ENCODE peak calls at places on chromosomes 12 and 14, in four cellular contexts. One of them, this sample, is unnamed.

GRCh38 chr14:93316716-93317115 is 16.1 kb downstream of the BTBD7 start:
- DNase-seq in effector memory CD4-positive, alpha-beta T cell: no peak
- DNase-seq in Peyer's patch: no peak
- DNase-seq in K562: no peak
- DNase-seq in this sample: no peak

GRCh38 chr14:43706901-43707300 is 800.2 kb downstream of the FSCB start:
- DNase-seq in effector memory CD4-positive, alpha-beta T cell: no peak
- DNase-seq in Peyer's patch: no peak
- DNase-seq in K562: no peak
- DNase-seq in this sample: no peak

GRCh38 chr12:131726-132465 is 65.3 kb downstream of the IQSEC3 start:
- DNase-seq in effector memory CD4-positive, alpha-beta T cell: no peak
- DNase-seq in Peyer's patch: no peak
- DNase-seq in K562: no peak
- DNase-seq in this sample: no peak

GRCh38 chr14:52299692-52300278 is 14.3 kb upstream of the PTGER2 start:
- DNase-seq in effector memory CD4-positive, alpha-beta T cell: no peak
- DNase-seq in Peyer's patch: no peak
- DNase-seq in K562: peak; percentile 12
- DNase-seq in this sample: no peak

GRCh38 chr12:7142057-7142644 is 12.0 kb downstream of the CLSTN3 start:
- DNase-seq in effector memory CD4-positive, alpha-beta T cell: no peak
- DNase-seq in Peyer's patch: peak; percentile 41
- DNase-seq in K562: peak; percentile 59
- DNase-seq in this sample: peak; percentile 56

GRCh38 chr14:29528889-29529288 is 398.8 kb downstream of the PRKD1 start:
- DNase-seq in effector memory CD4-positive, alpha-beta T cell: no peak
- DNase-seq in Peyer's patch: no peak
- DNase-seq in K562: no peak
- DNase-seq in this sample: no peak

GRCh38 chr12:124758266-124759200 is 105.1 kb downstream of the SCARB1 start:
- DNase-seq in effector memory CD4-positive, alpha-beta T cell: no peak
- DNase-seq in Peyer's patch: no peak
- DNase-seq in K562: no peak
- DNase-seq in this sample: no peak

GRCh38 chr14:86777950-86778602 is 1214.9 kb downstream of the GALC start:
- DNase-seq in effector memory CD4-positive, alpha-beta T cell: no peak
- DNase-seq in Peyer's patch: no peak
- DNase-seq in K562: no peak
- DNase-seq in this sample: no peak

GRCh38 chr12:91074068-91074819 is 16.4 kb upstream of the KERA start:
- DNase-seq in effector memory CD4-positive, alpha-beta T cell: no peak
- DNase-seq in Peyer's patch: no peak
- DNase-seq in K562: no peak
- DNase-seq in this sample: no peak

GRCh38 chr12:69254046-69254445 is 14.7 kb downstream of the CPSF6 start:
- DNase-seq in effector memory CD4-positive, alpha-beta T cell: no peak
- DNase-seq in Peyer's patch: no peak
- DNase-seq in K562: peak; percentile 27
- DNase-seq in this sample: peak; percentile 56

GRCh38 chr12:64053117-64053516 is 169.0 kb downstream of the KICS2 start:
- DNase-seq in effector memory CD4-positive, alpha-beta T cell: no peak
- DNase-seq in Peyer's patch: no peak
- DNase-seq in K562: no peak
- DNase-seq in this sample: no peak

GRCh38 chr14:71361335-71361734 is 454.1 kb downstream of the PCNX1 start:
- DNase-seq in effector memory CD4-positive, alpha-beta T cell: no peak
- DNase-seq in Peyer's patch: no peak
- DNase-seq in K562: peak; percentile 31
- DNase-seq in this sample: no peak

GRCh38 chr14:21723431-21724045 is 49.9 kb upstream of the OR4E1 start:
- DNase-seq in effector memory CD4-positive, alpha-beta T cell: peak; percentile 23
- DNase-seq in Peyer's patch: no peak
- DNase-seq in K562: peak; percentile 10
- DNase-seq in this sample: no peak

GRCh38 chr12:44618960-44619359 is 257.2 kb downstream of the NELL2 start:
- DNase-seq in effector memory CD4-positive, alpha-beta T cell: no peak
- DNase-seq in Peyer's patch: no peak
- DNase-seq in K562: no peak
- DNase-seq in this sample: no peak

GRCh38 chr12:59077153-59077930 is 157.0 kb upstream of the LRIG3 start:
- DNase-seq in effector memory CD4-positive, alpha-beta T cell: no peak
- DNase-seq in Peyer's patch: no peak
- DNase-seq in K562: no peak
- DNase-seq in this sample: no peak

GRCh38 chr12:70052931-70053497 is 190.2 kb upstream of the CNOT2 start:
- DNase-seq in effector memory CD4-positive, alpha-beta T cell: no peak
- DNase-seq in Peyer's patch: no peak
- DNase-seq in K562: peak; percentile 37
- DNase-seq in this sample: no peak

GRCh38 chr12:26878661-26879119 is 45.7 kb upstream of the ITPR2 start:
- DNase-seq in effector memory CD4-positive, alpha-beta T cell: no peak
- DNase-seq in Peyer's patch: peak; percentile 35
- DNase-seq in K562: no peak
- DNase-seq in this sample: no peak

GRCh38 chr12:87160848-87161601 is 868.2 kb downstream of the C12orf50 start:
- DNase-seq in effector memory CD4-positive, alpha-beta T cell: no peak
- DNase-seq in Peyer's patch: no peak
- DNase-seq in K562: no peak
- DNase-seq in this sample: no peak

GRCh38 chr12:131089526-131090253 is 136.0 kb downstream of the ADGRD1 start:
- DNase-seq in effector memory CD4-positive, alpha-beta T cell: no peak
- DNase-seq in Peyer's patch: no peak
- DNase-seq in K562: no peak
- DNase-seq in this sample: no peak

GRCh38 chr12:101044512-101045074 is 165.4 kb downstream of the SLC5A8 start:
- DNase-seq in effector memory CD4-positive, alpha-beta T cell: no peak
- DNase-seq in Peyer's patch: no peak
- DNase-seq in K562: no peak
- DNase-seq in this sample: no peak

GRCh38 chr12:49661191-49661590 is 37.8 kb downstream of the PRPF40B start:
- DNase-seq in effector memory CD4-positive, alpha-beta T cell: no peak
- DNase-seq in Peyer's patch: peak; percentile 29
- DNase-seq in K562: no peak
- DNase-seq in this sample: no peak

GRCh38 chr14:20093442-20093841 is 17.1 kb upstream of the OR4K17 start:
- DNase-seq in effector memory CD4-positive, alpha-beta T cell: no peak
- DNase-seq in Peyer's patch: no peak
- DNase-seq in K562: no peak
- DNase-seq in this sample: no peak

GRCh38 chr12:1842905-1843640 is 22.7 kb downstream of the LRTM2 start:
- DNase-seq in effector memory CD4-positive, alpha-beta T cell: no peak
- DNase-seq in Peyer's patch: no peak
- DNase-seq in K562: no peak
- DNase-seq in this sample: no peak

GRCh38 chr12:17035372-17035771 is 429.4 kb upstream of the LMO3 start:
- DNase-seq in effector memory CD4-positive, alpha-beta T cell: no peak
- DNase-seq in Peyer's patch: no peak
- DNase-seq in K562: no peak
- DNase-seq in this sample: no peak

GRCh38 chr12:530871-531270 is 71.1 kb downstream of the B4GALNT3 start:
- DNase-seq in effector memory CD4-positive, alpha-beta T cell: no peak
- DNase-seq in Peyer's patch: no peak
- DNase-seq in K562: no peak
- DNase-seq in this sample: no peak

GRCh38 chr12:74801625-74802024 is 264.0 kb downstream of the ATXN7L3B start:
- DNase-seq in effector memory CD4-positive, alpha-beta T cell: no peak
- DNase-seq in Peyer's patch: no peak
- DNase-seq in K562: no peak
- DNase-seq in this sample: no peak

GRCh38 chr12:57347284-57347683 is 83.6 kb downstream of the R3HDM2 start:
- DNase-seq in effector memory CD4-positive, alpha-beta T cell: no peak
- DNase-seq in Peyer's patch: no peak
- DNase-seq in K562: no peak
- DNase-seq in this sample: no peak

GRCh38 chr12:111558107-111558376 is 41.1 kb downstream of the ATXN2 start:
- DNase-seq in effector memory CD4-positive, alpha-beta T cell: no peak
- DNase-seq in Peyer's patch: no peak
- DNase-seq in K562: no peak
- DNase-seq in this sample: no peak

GRCh38 chr12:13004368-13004767 is 4.3 kb upstream of the HEBP1 start:
- DNase-seq in effector memory CD4-positive, alpha-beta T cell: no peak
- DNase-seq in Peyer's patch: no peak
- DNase-seq in K562: no peak
- DNase-seq in this sample: no peak

GRCh38 chr14:56147980-56148901 is 30.0 kb downstream of the PELI2 start:
- DNase-seq in effector memory CD4-positive, alpha-beta T cell: no peak
- DNase-seq in Peyer's patch: no peak
- DNase-seq in K562: no peak
- DNase-seq in this sample: no peak

DNA sequence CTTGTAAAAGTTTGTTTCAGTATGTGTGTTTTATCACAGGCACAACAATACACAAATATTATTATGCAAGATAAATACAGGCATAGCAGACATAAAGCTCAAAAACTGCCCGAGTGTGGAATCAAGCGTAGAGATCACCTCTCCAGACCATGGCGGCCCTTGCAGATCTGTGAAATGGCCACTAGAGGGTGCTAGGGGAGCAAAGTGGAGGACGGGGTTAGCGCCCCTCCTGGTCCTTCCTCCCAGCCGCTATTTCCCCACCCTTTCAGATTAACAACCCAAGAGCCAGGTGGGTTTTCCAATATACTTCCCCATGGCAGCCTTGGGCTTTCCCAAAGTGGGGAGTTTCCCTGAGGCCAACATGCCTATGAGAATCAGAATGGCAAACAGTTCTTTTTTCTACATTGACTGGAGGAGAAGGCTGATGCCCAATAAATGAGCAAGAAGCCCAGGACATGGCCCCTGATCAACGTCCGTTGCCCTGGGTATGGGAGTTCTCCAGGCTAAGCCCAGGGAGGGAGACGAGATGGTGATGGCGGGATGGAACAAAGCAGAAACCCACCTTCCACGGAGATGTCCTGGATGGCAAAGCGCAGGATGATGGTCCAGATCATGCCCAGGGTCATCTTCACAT is 67.4 kb downstream of the ACTN1 start:
- DNase-seq in effector memory CD4-positive, alpha-beta T cell: peak; percentile 58
- DNase-seq in Peyer's patch: peak; percentile 50
- DNase-seq in K562: peak; percentile 88
- DNase-seq in this sample: peak; percentile 81
- H3K4me1 ChIP-seq in effector memory CD4-positive, alpha-beta T cell: no peaks in the 10 kb centered on the region
- H3K4me1 ChIP-seq in Peyer's patch: peaks cover 5% of the 10 kb centered on the region
- H3K4me1 ChIP-seq in K562: no peaks in the 10 kb centered on the region
- H3K4me1 ChIP-seq in this sample: no peaks in the 10 kb centered on the region

DNA sequence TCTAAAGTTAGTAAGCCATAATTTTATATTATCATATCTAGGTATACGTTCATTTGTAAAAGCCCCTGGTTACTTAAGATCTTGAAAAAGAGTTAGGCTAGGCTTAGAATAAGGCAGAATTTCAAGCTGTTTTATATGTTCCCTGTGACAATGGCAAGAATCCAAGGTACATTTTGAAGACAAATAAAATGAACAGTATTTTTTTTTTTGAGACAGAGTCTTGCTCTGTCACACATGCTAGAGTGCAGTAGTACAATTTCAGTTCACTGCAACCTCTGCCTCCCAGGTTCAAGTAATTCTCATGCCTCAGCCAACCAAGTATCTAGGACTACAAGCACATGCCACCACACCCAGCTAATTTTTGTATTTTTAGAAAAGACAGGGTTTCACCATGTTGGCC is 139.2 kb downstream of the DUSP6 start:
- DNase-seq in effector memory CD4-positive, alpha-beta T cell: no peak
- DNase-seq in Peyer's patch: no peak
- DNase-seq in K562: no peak
- DNase-seq in this sample: no peak
- H3K27ac ChIP-seq in effector memory CD4-positive, alpha-beta T cell: no peak overlapping the region
- H3K27ac ChIP-seq in Peyer's patch: no peak overlapping the region
- H3K27ac ChIP-seq in K562: no peak overlapping the region
- H3K27ac ChIP-seq in this sample: no peak overlapping the region

GRCh38 chr14:67579040-67579439 is 21.0 kb downstream of the PIGH start:
- DNase-seq in effector memory CD4-positive, alpha-beta T cell: no peak
- DNase-seq in Peyer's patch: no peak
- DNase-seq in K562: no peak
- DNase-seq in this sample: no peak
- H3K36me3 ChIP-seq in effector memory CD4-positive, alpha-beta T cell: no peaks in the 10 kb centered on the region
- H3K36me3 ChIP-seq in Peyer's patch: no peaks in the 10 kb centered on the region
- H3K36me3 ChIP-seq in K562: no peaks in the 10 kb centered on the region
- H3K36me3 ChIP-seq in this sample: no peaks in the 10 kb centered on the region

GRCh38 chr12:51915003-51915625 is 7.8 kb downstream of the ACVRL1 start:
- DNase-seq in effector memory CD4-positive, alpha-beta T cell: no peak
- DNase-seq in Peyer's patch: no peak
- DNase-seq in K562: peak; percentile 79
- DNase-seq in this sample: no peak

GRCh38 chr12:51920046-51920445 is 12.7 kb downstream of the ACVRL1 start:
- DNase-seq in effector memory CD4-positive, alpha-beta T cell: no peak
- DNase-seq in Peyer's patch: no peak
- DNase-seq in K562: no peak
- DNase-seq in this sample: no peak

GRCh38 chr12:51917041-51917590 is 9.8 kb downstream of the ACVRL1 start:
- DNase-seq in effector memory CD4-positive, alpha-beta T cell: no peak
- DNase-seq in Peyer's patch: no peak
- DNase-seq in K562: no peak
- DNase-seq in this sample: no peak

GRCh38 chr12:51915951-51916350 is 8.6 kb downstream of the ACVRL1 start:
- DNase-seq in effector memory CD4-positive, alpha-beta T cell: no peak
- DNase-seq in Peyer's patch: no peak
- DNase-seq in K562: no peak
- DNase-seq in this sample: no peak

GRCh38 chr12:51917746-51918453 is 10.6 kb downstream of the ACVRL1 start:
- DNase-seq in effector memory CD4-positive, alpha-beta T cell: no peak
- DNase-seq in Peyer's patch: no peak
- DNase-seq in K562: no peak
- DNase-seq in this sample: no peak
- H3K4me1 ChIP-seq in effector memory CD4-positive, alpha-beta T cell: no peaks in the 10 kb centered on the region
- H3K4me1 ChIP-seq in Peyer's patch: peaks cover 5% of the 10 kb centered on the region
- H3K4me1 ChIP-seq in K562: peaks cover 41% of the 10 kb centered on the region
- H3K4me1 ChIP-seq in this sample: no peaks in the 10 kb centered on the region

DNA sequence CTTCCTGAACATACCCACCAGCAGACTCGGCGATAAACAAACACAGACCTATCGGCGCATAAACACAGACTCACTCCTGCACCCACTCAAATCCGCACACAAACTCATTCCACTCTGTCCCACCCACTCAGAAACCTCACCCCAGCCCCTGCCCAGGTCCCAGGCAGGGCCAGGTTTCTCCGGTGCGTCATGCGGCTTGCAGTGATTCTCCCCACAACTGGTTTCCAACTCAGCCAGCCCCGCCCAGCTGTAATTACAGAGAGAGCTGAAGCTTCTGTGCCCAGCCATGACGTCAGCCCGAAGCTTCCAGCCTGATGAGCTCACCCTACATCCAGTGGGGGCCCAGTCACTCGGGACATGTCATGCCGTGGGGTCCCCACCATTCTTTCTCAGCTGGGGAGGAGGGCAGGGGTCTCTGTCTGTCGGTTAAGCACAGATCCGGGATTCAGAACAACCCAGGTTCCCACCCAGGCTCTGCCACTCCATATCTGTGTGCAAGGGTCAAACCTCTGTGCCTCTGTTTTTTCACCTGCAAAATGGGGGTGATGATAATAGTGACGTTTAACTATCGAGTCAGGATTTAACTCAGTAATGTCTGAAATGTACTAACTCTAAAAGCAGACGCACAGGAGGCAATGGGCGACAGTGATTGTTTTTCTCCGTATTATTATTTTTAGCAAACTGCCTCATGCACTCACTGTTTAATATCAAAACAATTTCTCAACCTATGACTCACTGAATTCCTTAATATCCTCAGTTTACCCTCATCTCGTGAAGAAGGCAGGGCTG is 2.3 kb upstream of the HSPB8 start:
- DNase-seq in effector memory CD4-positive, alpha-beta T cell: no peak
- DNase-seq in Peyer's patch: peak; percentile 33
- DNase-seq in K562: no peak
- DNase-seq in this sample: no peak
- H3K27ac ChIP-seq in effector memory CD4-positive, alpha-beta T cell: no peak overlapping the region
- H3K27ac ChIP-seq in Peyer's patch: peak overlapping the region; percentile 55
- H3K27ac ChIP-seq in K562: no peak overlapping the region
- H3K27ac ChIP-seq in this sample: no peak overlapping the region

This sample was measured in naive thymus-derived CD4-positive, alpha-beta T cell.